ENCODE peak calls at places on chromosomes 6 and 20, in nine cellular contexts. G is prostate gland; S is mucosa of descending colon; K is cardiac muscle cell; M is CD8-positive, alpha-beta T cell; W is HCT116; P is fibroblast of mammary gland; A is heart right ventricle; D is IMR-90. U is an unnamed sample.

GRCh38 chr20:7980332-7981046 is 39.1 kb downstream of the TMX4 start:
- DNase-seq in K (peak), M (no peak), S (no peak), W (peak), A (no peak), G (peak), P (peak), D (peak), U (no peak)

GRCh38 chr6:85404497-85405174 is 45.2 kb upstream of the NT5E start:
- DNase-seq in G (no peak), A (no peak), P (peak), W (peak), K (no peak), M (no peak), S (peak), D (peak), U (no peak)

GRCh38 chr20:37567331-37567665 is 39.6 kb upstream of the BLCAP start:
- DNase-seq in P (no peak), G (no peak), K (peak), A (no peak), M (no peak), W (no peak), D (no peak), S (no peak), U (no peak)

GRCh38 chr20:32516985-32517873 is 67.9 kb downstream of the NOL4L start:
- DNase-seq in K (peak), G (no peak), A (no peak), P (no peak), S (peak), D (peak), M (no peak), W (no peak), U (no peak)

GRCh38 chr6:157550114-157550989 is 169.4 kb downstream of the ZDHHC14 start:
- DNase-seq in A (no peak), K (no peak), S (no peak), W (no peak), M (peak), G (no peak), D (no peak), P (no peak), U (no peak)

GRCh38 chr6:80338201-80338836 is 231.8 kb downstream of the BCKDHB start:
- DNase-seq in W (peak), S (peak), P (peak), A (peak), M (peak), D (peak), G (no peak), K (peak), U (peak)

GRCh38 chr6:43972179-43972914 is 154.9 kb downstream of the MRPL14 start:
- DNase-seq in W (no peak), M (no peak), G (no peak), D (no peak), S (no peak), K (no peak), A (no peak), P (peak), U (no peak)

GRCh38 chr6:149233056-149233715 is 84.3 kb upstream of the TAB2 start:
- DNase-seq in W (peak), P (peak), S (no peak), M (peak), G (peak), A (no peak), K (no peak), D (peak), U (no peak)

GRCh38 chr20:37680420-37680819 is 13.4 kb upstream of the CTNNBL1 start:
- DNase-seq in M (no peak), A (no peak), G (no peak), D (no peak), S (no peak), W (no peak), K (no peak), P (peak), U (no peak)

GRCh38 chr6:141562181-141562800 is 570.4 kb upstream of the GJE1 start:
- DNase-seq in D (no peak), K (peak), S (no peak), P (no peak), W (no peak), A (peak), M (peak), G (no peak), U (peak)

GRCh38 chr6:128171182-128171581 is 270.3 kb upstream of the THEMIS start:
- DNase-seq in G (no peak), D (no peak), K (peak), S (no peak), W (no peak), A (no peak), M (no peak), P (no peak), U (no peak)

GRCh38 chr6:129184808-129185366 is 301.9 kb downstream of the LAMA2 start:
- DNase-seq in K (no peak), D (peak), P (peak), W (no peak), G (no peak), M (no peak), A (no peak), S (no peak), U (no peak)

GRCh38 chr20:13341737-13342393 is 120.8 kb downstream of the ISM1 start:
- DNase-seq in P (no peak), M (no peak), G (no peak), S (no peak), D (no peak), K (no peak), A (no peak), W (no peak), U (no peak)

GRCh38 chr20:60921021-60921622 is 330.9 kb upstream of the CDH4 start:
- DNase-seq in K (peak), S (no peak), D (peak), A (peak), P (no peak), W (no peak), M (no peak), G (no peak), U (peak)

GRCh38 chr6:1949533-1949932 is 295.9 kb downstream of the GMDS start:
- DNase-seq in D (peak), S (no peak), K (no peak), M (no peak), P (peak), W (no peak), G (no peak), A (no peak), U (no peak)

GRCh38 chr6:133359760-133360159 is 118.6 kb downstream of the EYA4 start:
- DNase-seq in S (no peak), M (no peak), K (no peak), G (no peak), A (no peak), P (no peak), D (no peak), W (no peak), U (no peak)

GRCh38 chr6:98836025-98836961 is 1.9 kb downstream of the POU3F2 start:
- DNase-seq in M (no peak), D (no peak), P (no peak), A (no peak), G (no peak), K (no peak), W (no peak), S (no peak), U (no peak)

GRCh38 chr6:93105017-93105416 is 314.3 kb downstream of the EPHA7 start:
- DNase-seq in W (no peak), M (no peak), D (peak), P (no peak), K (no peak), A (no peak), G (no peak), S (no peak), U (no peak)
- H3K4me3 ChIP-seq in W (no peak), M (no peak), D (no peak), P (no peak), K (no peak), A (no peak), G (no peak), S (no peak), U (no peak)

DNA sequence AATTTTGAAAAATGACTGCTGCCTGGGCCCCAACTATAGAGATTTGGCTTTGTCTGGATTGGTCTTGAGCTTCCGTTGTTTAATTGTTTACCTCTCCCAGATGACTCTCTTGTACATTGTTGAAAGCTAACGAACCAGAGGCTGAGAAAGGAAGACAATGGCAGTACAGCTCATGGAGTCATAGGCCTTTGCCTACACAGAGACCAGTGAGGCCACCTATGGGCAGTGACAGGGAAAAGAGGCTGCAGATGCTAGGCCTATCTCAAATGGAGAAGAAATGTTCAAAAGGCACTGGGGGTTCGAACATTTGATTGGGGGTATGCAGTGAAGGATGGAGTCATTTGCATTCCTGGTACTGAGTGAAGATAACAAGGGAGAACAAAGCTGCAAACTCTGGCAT is 29.1 kb downstream of the OPN5 start:
- DNase-seq in K (no peak), W (no peak), M (no peak), S (no peak), A (no peak), D (no peak), G (no peak), P (no peak), U (no peak)
- TF ChIP-seq CTCF in K (no peak), W (peak), M (no peak), S (no peak), A (no peak), D (no peak), G (no peak), P (peak), U (no peak)

GRCh38 chr6:159375014-159375413 is 205.8 kb downstream of the FNDC1 start:
- DNase-seq in P (no peak), K (no peak), M (no peak), G (no peak), W (no peak), S (no peak), D (no peak), A (no peak), U (no peak)
- H3K4me3 ChIP-seq in P (no peak), K (no peak), M (no peak), G (no peak), W (no peak), S (no peak), D (no peak), A (no peak), U (no peak)

DNA sequence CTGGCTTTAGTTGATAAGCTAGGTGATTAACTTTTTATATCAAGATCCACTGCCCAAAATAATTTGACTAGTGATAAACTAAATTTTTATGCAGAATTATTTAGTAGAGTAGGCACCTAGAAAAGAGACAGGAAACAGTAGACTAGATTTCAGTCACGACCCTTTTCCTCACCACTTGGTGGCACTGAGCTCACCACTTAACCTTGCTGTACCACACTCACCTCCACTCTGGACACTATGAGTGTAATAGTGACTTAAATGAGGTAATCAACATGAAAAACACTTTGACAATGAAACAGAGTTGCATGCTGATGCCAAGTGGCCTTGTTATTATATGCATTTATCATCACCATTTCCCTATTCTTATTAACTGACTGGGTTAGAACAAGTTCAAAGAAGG is 730.4 kb downstream of the KIF16B start:
- DNase-seq in A (no peak), D (no peak), M (no peak), G (no peak), P (no peak), W (no peak), S (no peak), K (no peak), U (no peak)
- TF ChIP-seq CTCF in A (no peak), D (no peak), M (no peak), G (no peak), P (no peak), W (no peak), S (no peak), K (no peak), U (peak)

GRCh38 chr20:63775096-63775978 is 35.8 kb downstream of the SLC2A4RG start:
- DNase-seq in D (peak), P (peak), M (no peak), S (peak), A (peak), G (no peak), W (no peak), K (peak), U (no peak)
- H3K4me3 ChIP-seq in D (peak), P (peak), M (no peak), S (no peak), A (no peak), G (no peak), W (no peak), K (no peak), U (peak)

GRCh38 chr6:165231581-165232276 is 77.7 kb downstream of the C6orf118 start:
- DNase-seq in K (peak), P (peak), D (no peak), M (no peak), G (no peak), S (no peak), A (no peak), W (peak), U (no peak)
- TF ChIP-seq CTCF in K (peak), P (peak), D (no peak), M (no peak), G (no peak), S (no peak), A (peak), W (peak), U (peak)

GRCh38 chr6:25405442-25405841 is 126.3 kb downstream of the CARMIL1 start:
- DNase-seq in M (no peak), G (no peak), A (no peak), S (no peak), D (no peak), P (no peak), W (no peak), K (no peak), U (no peak)
- H3K4me3 ChIP-seq in M (peak), G (no peak), A (no peak), S (no peak), D (no peak), P (no peak), W (no peak), K (no peak), U (no peak)

DNA sequence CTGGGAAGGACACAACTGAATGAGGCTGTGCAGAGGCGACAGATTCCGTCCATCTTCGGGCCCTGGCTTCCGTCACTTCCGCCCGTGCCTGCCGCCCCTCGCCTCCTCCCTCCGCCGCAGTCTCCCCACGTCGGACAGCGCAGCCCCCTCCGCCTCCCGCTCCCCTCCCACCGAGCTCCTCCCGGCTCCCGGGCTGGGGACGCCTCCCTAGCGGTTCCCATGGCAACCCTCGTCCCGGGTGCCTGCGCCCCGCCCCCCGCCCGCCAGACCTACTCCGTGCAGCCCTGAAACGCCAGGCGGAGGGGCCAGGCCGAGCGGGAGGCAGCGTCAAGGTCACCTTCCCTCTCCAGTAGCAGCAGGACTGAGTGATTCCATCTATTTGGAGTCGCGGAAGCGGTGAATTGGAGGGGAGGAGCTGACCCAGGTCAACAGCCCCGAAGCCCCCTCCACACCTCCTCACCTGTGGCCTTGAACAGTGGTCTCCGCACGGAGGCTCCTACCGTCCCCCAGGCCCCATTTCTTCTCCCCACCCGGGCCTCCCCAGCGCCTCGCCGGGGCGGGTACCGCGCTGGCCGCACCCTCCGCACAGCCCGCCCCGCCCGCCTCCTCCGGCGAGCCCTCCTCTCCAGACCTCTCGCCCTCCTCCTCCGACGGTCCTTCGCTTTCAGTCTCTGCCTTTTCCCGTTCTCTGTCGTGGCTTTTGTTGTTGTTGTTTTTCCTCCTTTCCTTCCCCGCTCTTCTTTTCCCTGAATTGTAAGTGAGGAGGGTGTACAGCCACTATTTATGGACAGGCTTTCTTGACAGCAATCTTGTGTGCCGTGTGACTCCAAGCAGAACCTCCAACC is 951 bp downstream of the NRSN2 start:
- DNase-seq in W (no peak), A (peak), K (peak), S (peak), M (no peak), D (peak), P (peak), G (peak), U (peak)
- TF ChIP-seq CTCF in W (no peak), A (no peak), K (no peak), S (no peak), M (no peak), D (no peak), P (no peak), G (no peak), U (no peak)

U was measured in left ventricle myocardium inferior.